ENCODE peak calls at places on chromosome 12, in five cellular contexts. A, Y, O, Q and I are unnamed samples.

GRCh38 chr12:114316076-114316475 is 89.9 kb downstream of the TBX5 start:
- DNase-seq in Y (no peak), Q (peak), A (peak), O (no peak), I (no peak)

GRCh38 chr12:107207931-107208515 is 114.7 kb upstream of the CRY1 start:
- DNase-seq in Y (no peak), O (no peak), A (no peak), Q (no peak), I (no peak)

GRCh38 chr12:95838125-95838524 is 20.6 kb upstream of the SNRPF start:
- DNase-seq in O (peak), Q (peak), Y (no peak), A (peak), I (no peak)

GRCh38 chr12:118689793-118690192 is 291.5 kb upstream of the SRRM4 start:
- DNase-seq in Y (no peak), Q (no peak), O (no peak), A (no peak), I (no peak)

GRCh38 chr12:8572507-8572906 is 31.8 kb upstream of the CLEC4E start:
- DNase-seq in A (no peak), Q (no peak), Y (no peak), O (no peak), I (no peak)

GRCh38 chr12:47715877-47716548 is 9.3 kb downstream of the ENDOU start:
- DNase-seq in Y (no peak), O (no peak), A (no peak), Q (no peak), I (no peak)

GRCh38 chr12:124904306-124905098 is 9.9 kb downstream of the UBC start:
- DNase-seq in Q (peak), Y (no peak), A (peak), O (no peak), I (peak)

GRCh38 chr12:78628701-78629100 is 235.9 kb upstream of the SYT1 start:
- DNase-seq in Q (no peak), O (no peak), A (no peak), Y (no peak), I (no peak)

GRCh38 chr12:28415755-28416154 is 225.5 kb downstream of the CCDC91 start:
- DNase-seq in Y (no peak), Q (peak), O (no peak), A (peak), I (peak)

GRCh38 chr12:64461634-64462414 is 9.9 kb downstream of the TBK1 start:
- DNase-seq in A (no peak), O (no peak), Q (peak), Y (no peak), I (peak)